ENCODE peak calls at places on chromosomes 12 and 14, in five cellular contexts. U is esophagus squamous epithelium, W is breast epithelium, X is left ventricle myocardium inferior, Y is heart right ventricle. H is an unnamed sample.
A peak's percentile ranks its signal among the peaks of the same experiment; 100 is the strongest.

GRCh38 chr14:63375772-63376171 is 57.0 kb upstream of the GPHB5 start:
- DNase-seq in U (no peak), W (no peak), X (no peak), Y (no peak), H (no peak)

GRCh38 chr14:69850736-69851112 is 28.5 kb upstream of the SMOC1 start:
- DNase-seq in U (no peak), W (no peak), X (no peak), Y (no peak), H (no peak)

GRCh38 chr12:28235017-28235416 is 44.8 kb downstream of the CCDC91 start:
- DNase-seq in U (no peak), W (no peak), X (no peak), Y (no peak), H (no peak)

GRCh38 chr12:8890313-8891084 is 23.8 kb upstream of the PHC1 start:
- DNase-seq in U (no peak), W (no peak), X (no peak), Y (peak; percentile 66), H (peak; percentile 46)

GRCh38 chr12:25051171-25051570 is 102.3 kb upstream of the BCAT1 start:
- DNase-seq in U (no peak), W (no peak), X (no peak), Y (no peak), H (no peak)

GRCh38 chr12:53963434-53964314 is 9.0 kb downstream of the HOXC12 start:
- DNase-seq in U (no peak), W (peak; percentile 47), X (no peak), Y (no peak), H (no peak)

GRCh38 chr12:66708704-66709443 is 30.0 kb upstream of the GRIP1 start:
- DNase-seq in U (no peak), W (no peak), X (no peak), Y (no peak), H (no peak)

GRCh38 chr12:109596418-109597244 is 23.0 kb downstream of the MVK start:
- DNase-seq in U (no peak), W (no peak), X (no peak), Y (no peak), H (no peak)

GRCh38 chr12:99605-100004 is 33.0 kb downstream of the IQSEC3 start:
- DNase-seq in U (no peak), W (no peak), X (no peak), Y (no peak), H (no peak)

GRCh38 chr12:13594731-13595514 is 386.5 kb downstream of the GRIN2B start:
- DNase-seq in U (no peak), W (no peak), X (no peak), Y (no peak), H (no peak)

GRCh38 chr14:23950411-23951135 is 3.0 kb upstream of the DHRS4 start:
- DNase-seq in U (no peak), W (no peak), X (no peak), Y (no peak), H (no peak)

GRCh38 chr12:116528498-116528897 is 30.7 kb upstream of the MAP1LC3B2 start:
- DNase-seq in U (no peak), W (no peak), X (no peak), Y (no peak), H (no peak)

GRCh38 chr12:113826805-113827204 is 139.3 kb downstream of the RBM19 start:
- DNase-seq in U (no peak), W (no peak), X (no peak), Y (no peak), H (no peak)

GRCh38 chr14:51335521-51335920 is 95.5 kb downstream of the TMX1 start:
- DNase-seq in U (no peak), W (no peak), X (peak; percentile 68), Y (peak; percentile 60), H (no peak)

GRCh38 chr14:56075301-56075700 is 42.9 kb upstream of the PELI2 start:
- DNase-seq in U (no peak), W (no peak), X (no peak), Y (no peak), H (no peak)

GRCh38 chr12:51827925-51828818 is 20.3 kb downstream of the FIGNL2 start:
- DNase-seq in U (no peak), W (no peak), X (no peak), Y (no peak), H (no peak)

GRCh38 chr12:50894216-50894615 is 51.5 kb downstream of the TMPRSS12 start:
- DNase-seq in U (no peak), W (no peak), X (no peak), Y (no peak), H (no peak)

GRCh38 chr14:31966896-31967668 is 110.0 kb upstream of the ARHGAP5 start:
- DNase-seq in U (no peak), W (no peak), X (no peak), Y (no peak), H (no peak)

GRCh38 chr14:36522972-36523685 is 3.1 kb upstream of the NKX2-1 start:
- DNase-seq in U (no peak), W (no peak), X (no peak), Y (no peak), H (no peak)

GRCh38 chr12:80293759-80294158 is 150.3 kb upstream of the PTPRQ start:
- DNase-seq in U (no peak), W (no peak), X (no peak), Y (no peak), H (no peak)

GRCh38 chr14:74840603-74841030 is 35.3 kb downstream of the PROX2 start:
- DNase-seq in U (no peak), W (no peak), X (no peak), Y (no peak), H (no peak)

GRCh38 chr12:110371408-110372055 is 32.0 kb downstream of the ANAPC7 start:
- DNase-seq in U (no peak), W (no peak), X (no peak), Y (no peak), H (no peak)

GRCh38 chr14:105709281-105710118 is 183.1 kb downstream of the TMEM121 start:
- DNase-seq in U (no peak), W (no peak), X (no peak), Y (no peak), H (no peak)
- H3K9me3 ChIP-seq in U (no peaks in the 10 kb centered on the region), W (peaks cover 5% of the 10 kb centered on the region), X (no peaks in the 10 kb centered on the region), Y (no peaks in the 10 kb centered on the region), H (no peaks in the 10 kb centered on the region)

GRCh38 chr12:57214398-57214781 is 2.2 kb upstream of the NXPH4 start:
- DNase-seq in U (no peak), W (no peak), X (peak; percentile 57), Y (peak; percentile 64), H (no peak)

GRCh38 chr12:57216931-57217871 is 607 bp downstream of the NXPH4 start:
- DNase-seq in U (no peak), W (no peak), X (no peak), Y (no peak), H (no peak)

GRCh38 chr12:57216014-57216891 is at the start of gene NXPH4:
- DNase-seq in U (no peak), W (no peak), X (peak; percentile 55), Y (no peak), H (no peak)

GRCh38 chr12:57215065-57215464 is 1.5 kb upstream of the NXPH4 start:
- DNase-seq in U (no peak), W (no peak), X (no peak), Y (no peak), H (no peak)

GRCh38 chr12:57215668-57216013 is 953 bp upstream of the NXPH4 start:
- DNase-seq in U (no peak), W (no peak), X (no peak), Y (no peak), H (no peak)
- H3K4me3 ChIP-seq in U (peak overlapping the region; percentile 63), W (peak overlapping the region; percentile 78), X (peak overlapping the region; percentile 70), Y (no peak overlapping the region), H (peak overlapping the region; percentile 45)

GRCh38 chr14:87386453-87386980 is 606.5 kb downstream of the GALC start:
- DNase-seq in U (no peak), W (no peak), X (no peak), Y (no peak), H (no peak)
- H3K9me3 ChIP-seq in U (no peaks in the 10 kb centered on the region), W (no peaks in the 10 kb centered on the region), X (peaks cover 23% of the 10 kb centered on the region), Y (no peaks in the 10 kb centered on the region), H (no peaks in the 10 kb centered on the region)

GRCh38 chr14:91834571-91834970 is 32.8 kb downstream of the TC2N start:
- DNase-seq in U (no peak), W (no peak), X (no peak), Y (no peak), H (no peak)
- H3K4me3 ChIP-seq in U (peak overlapping the region; percentile 70), W (peak overlapping the region; percentile 90), X (peak overlapping the region; percentile 69), Y (no peak overlapping the region), H (no peak overlapping the region)

GRCh38 chr12:34399631-34400422 is 377.5 kb downstream of the ALG10 start:
- DNase-seq in U (no peak), W (peak; percentile 46), X (peak; percentile 4), Y (peak; percentile 1), H (no peak)
- H3K9me3 ChIP-seq in U (no peaks in the 10 kb centered on the region), W (peaks cover 97% of the 10 kb centered on the region), X (peaks cover 74% of the 10 kb centered on the region), Y (peaks cover 4% of the 10 kb centered on the region), H (peaks cover 20% of the 10 kb centered on the region)

GRCh38 chr12:96445743-96446655 is 43.4 kb upstream of the CFAP54 start:
- DNase-seq in U (no peak), W (no peak), X (no peak), Y (peak; percentile 69), H (peak; percentile 60)
- H3K4me3 ChIP-seq in U (peak overlapping the region; percentile 7), W (no peak overlapping the region), X (peak overlapping the region; percentile 14), Y (no peak overlapping the region), H (no peak overlapping the region)